ENCODE peak calls at places on chromosomes 1 and 21, in four cellular contexts. Y is hepatocyte, S is psoas muscle, V is Peyer's patch. Q is an unnamed sample.

GRCh38 chr1:224761245-224761644 is 145.1 kb downstream of the CNIH3 start:
- DNase-seq in S (no peak), Y (no peak), V (no peak), Q (no peak)

GRCh38 chr1:102572637-102573036 is 535.7 kb downstream of the COL11A1 start:
- DNase-seq in V (no peak), S (no peak), Y (no peak), Q (no peak)

GRCh38 chr21:44537930-44538911 is 1.8 kb downstream of the KRTAP10-1 start:
- DNase-seq in V (no peak), S (no peak), Y (peak; percentile 12), Q (no peak)

GRCh38 chr1:15960808-15961207 is 15.1 kb downstream of the ZBTB17 start:
- DNase-seq in S (no peak), V (peak; percentile 8), Y (no peak), Q (no peak)

GRCh38 chr21:42663860-42664535 is 10.6 kb downstream of the PDE9A start:
- DNase-seq in V (no peak), S (no peak), Y (no peak), Q (no peak)

GRCh38 chr1:55466343-55466742 is 251.2 kb upstream of the USP24 start:
- DNase-seq in S (no peak), V (no peak), Y (no peak), Q (no peak)

GRCh38 chr1:220483700-220484099 is 44.2 kb upstream of the MARK1 start:
- DNase-seq in V (no peak), Y (peak; percentile 43), S (no peak), Q (no peak)

GRCh38 chr1:146049436-146049835 is 27.9 kb upstream of the HJV start:
- DNase-seq in V (no peak), Y (no peak), S (peak; percentile 44), Q (no peak)

GRCh38 chr1:212290608-212291007 is 5.4 kb downstream of the PPP2R5A start:
- DNase-seq in V (no peak), Y (no peak), S (no peak), Q (no peak)

GRCh38 chr1:3902546-3902945 is 2.5 kb upstream of the C1orf174 start:
- DNase-seq in V (no peak), Y (no peak), S (no peak), Q (no peak)

GRCh38 chr1:233614173-233614742 is 352 bp downstream of the KCNK1 start:
- DNase-seq in V (no peak), S (peak; percentile 55), Y (peak; percentile 70), Q (no peak)

GRCh38 chr1:222792744-222793143 is 22.1 kb upstream of the DISP1 start:
- DNase-seq in Y (peak; percentile 42), V (no peak), S (no peak), Q (no peak)

GRCh38 chr21:16195896-16196443 is 466.2 kb downstream of the USP25 start:
- DNase-seq in V (no peak), Y (no peak), S (no peak), Q (no peak)

GRCh38 chr21:38311765-38312164 is 55.0 kb downstream of the KCNJ15 start:
- DNase-seq in V (no peak), Y (no peak), S (no peak), Q (no peak)

GRCh38 chr1:93552751-93553455 is 105.0 kb downstream of the FNBP1L start:
- DNase-seq in V (no peak), Y (no peak), S (no peak), Q (no peak)

GRCh38 chr1:33286451-33287185 is 30.3 kb downstream of the ZNF362 start:
- DNase-seq in S (no peak), V (peak; percentile 26), Y (no peak), Q (no peak)

GRCh38 chr1:219573960-219574359 is 38.9 kb downstream of the ZC3H11B start:
- DNase-seq in V (no peak), S (no peak), Y (no peak), Q (no peak)

GRCh38 chr1:16126738-16127515 is 28.9 kb downstream of the EPHA2 start:
- DNase-seq in S (peak; percentile 36), Y (no peak), V (no peak), Q (no peak)

GRCh38 chr1:53987880-53988279 is 30.1 kb downstream of the LDLRAD1 start:
- DNase-seq in Y (no peak), V (no peak), S (no peak), Q (no peak)

GRCh38 chr1:89971600-89971999 is 23.3 kb upstream of the ZNF326 start:
- DNase-seq in Y (no peak), V (no peak), S (no peak), Q (no peak)

GRCh38 chr1:66090863-66091457 is 298.3 kb downstream of the PDE4B start:
- DNase-seq in Y (no peak), S (no peak), V (no peak), Q (no peak)

GRCh38 chr1:220528049-220528678 is at the start of gene MARK1:
- DNase-seq in V (peak; percentile 68), Y (peak; percentile 82), S (peak; percentile 85), Q (peak; percentile 19)

GRCh38 chr1:53069265-53069662 is 7.3 kb downstream of the PODN start:
- DNase-seq in Y (no peak), S (no peak), V (no peak), Q (no peak)

GRCh38 chr1:4000811-4001251 is 100.8 kb upstream of the C1orf174 start:
- DNase-seq in V (peak; percentile 24), S (no peak), Y (no peak), Q (no peak)

GRCh38 chr21:40976198-40977114 is 129.5 kb upstream of the DSCAM start:
- DNase-seq in V (no peak), S (no peak), Y (peak; percentile 3), Q (no peak)

GRCh38 chr1:23779826-23780371 is 1.7 kb downstream of the PITHD1 start:
- DNase-seq in V (no peak), Y (no peak), S (no peak), Q (no peak)

GRCh38 chr1:14143777-14144176 is 443.8 kb downstream of the PRDM2 start:
- DNase-seq in V (no peak), S (no peak), Y (no peak), Q (no peak)

GRCh38 chr1:40849801-40850592 is 12.2 kb downstream of the CITED4 start:
- DNase-seq in S (peak; percentile 79), V (peak; percentile 89), Y (peak; percentile 82), Q (peak; percentile 60)

GRCh38 chr1:207010726-207011125 is 21.8 kb downstream of the C1orf116 start:
- DNase-seq in S (no peak), Y (no peak), V (no peak), Q (no peak)
- H3K27ac ChIP-seq in S (no peak overlapping the region), Y (peak overlapping the region; percentile 87), V (peak overlapping the region; percentile 88), Q (no peak overlapping the region)

GRCh38 chr1:159779403-159779851 is 1.3 kb upstream of the DUSP23 start:
- DNase-seq in V (no peak), S (peak; percentile 81), Y (no peak), Q (peak; percentile 55)

GRCh38 chr1:159778266-159778665 is 2.5 kb upstream of the DUSP23 start:
- DNase-seq in S (no peak), V (no peak), Y (no peak), Q (no peak)

GRCh38 chr1:159771501-159771900 is 9.3 kb upstream of the DUSP23 start:
- DNase-seq in Y (no peak), V (no peak), S (no peak), Q (no peak)

GRCh38 chr1:159775716-159776115 is 5.0 kb upstream of the DUSP23 start:
- DNase-seq in V (no peak), S (no peak), Y (no peak), Q (no peak)

DNA sequence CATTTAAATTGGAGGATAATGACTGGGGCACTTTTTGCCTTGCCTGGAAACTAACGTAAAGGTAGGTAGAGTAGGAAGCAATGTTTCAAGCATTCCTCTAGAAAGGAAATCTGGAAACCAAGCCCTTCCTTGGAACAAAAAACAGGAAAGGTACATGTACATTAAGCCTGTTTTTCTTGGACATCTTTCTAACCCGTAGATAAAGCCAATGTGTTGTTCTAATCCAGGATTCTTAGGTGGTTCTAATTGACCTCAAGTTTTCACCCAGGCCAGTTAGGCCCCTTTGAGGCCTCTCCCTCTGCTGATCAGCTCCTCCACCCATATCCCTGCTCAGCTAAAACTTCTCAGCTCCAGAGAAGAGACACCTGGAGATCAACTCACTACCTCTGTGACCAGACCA is 6.3 kb upstream of the DUSP23 start:
- DNase-seq in S (no peak), Y (no peak), V (no peak), Q (no peak)
- H3K27ac ChIP-seq in S (no peak overlapping the region), Y (no peak overlapping the region), V (no peak overlapping the region), Q (no peak overlapping the region)

GRCh38 chr1:85569122-85569521 is 11.4 kb upstream of the CCN1 start:
- DNase-seq in Y (no peak), V (no peak), S (no peak), Q (no peak)
- H3K27ac ChIP-seq in Y (no peak overlapping the region), V (no peak overlapping the region), S (peak overlapping the region; percentile 7), Q (peak overlapping the region; percentile 3)

DNA sequence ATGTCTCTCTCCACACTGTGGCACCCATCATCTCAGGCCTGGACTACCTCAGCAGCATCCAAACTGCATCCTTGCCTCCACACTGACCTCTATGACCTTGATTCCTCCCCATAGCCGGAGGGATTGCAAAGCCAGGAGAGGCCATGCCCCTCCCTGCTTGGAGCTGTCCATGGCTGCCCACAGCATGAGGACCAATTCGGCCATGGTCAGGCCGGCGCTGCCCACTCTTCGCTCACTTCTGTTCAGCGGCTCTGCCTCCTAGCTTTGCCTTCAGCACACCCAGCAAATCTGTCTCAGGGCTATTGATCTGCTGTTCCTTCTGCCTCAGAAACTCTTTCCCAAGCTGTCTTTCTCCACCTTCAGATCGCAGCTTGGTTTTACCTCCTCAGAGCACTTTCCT is 94.5 kb downstream of the TNR start:
- DNase-seq in S (no peak), V (no peak), Y (no peak), Q (no peak)
- H3K27ac ChIP-seq in S (no peak overlapping the region), V (no peak overlapping the region), Y (no peak overlapping the region), Q (no peak overlapping the region)

GRCh38 chr1:178126261-178126660 is 32.4 kb downstream of the RASAL2 start:
- DNase-seq in V (no peak), S (no peak), Y (peak; percentile 13), Q (no peak)
- H3K27ac ChIP-seq in V (peak overlapping the region; percentile 50), S (no peak overlapping the region), Y (peak overlapping the region; percentile 82), Q (no peak overlapping the region)